ENCODE peak calls at places on chromosomes 4 and X, in nine cellular contexts. D is heart left ventricle, B is A549, Y is tibial nerve, A is adrenal gland, Q is Peyer's patch, Z is esophagus muscularis mucosa, X is ovary, L is endothelial cell of umbilical vein. U is an unnamed sample.

GRCh38 chr4:20326977-20327376 is 75.3 kb downstream of the SLIT2 start:
- DNase-seq in D (no peak), B (no peak), Y (no peak), A (no peak), Q (no peak), Z (no peak), X (no peak), L (no peak), U (no peak)

GRCh38 chrX:84469226-84469625 is 33.0 kb downstream of the HDX start:
- DNase-seq in D (no peak), B (no peak), Y (no peak), A (no peak), Q (no peak), Z (no peak), X (no peak), L (peak; percentile 62), U (no peak)

GRCh38 chr4:121950680-121951569 is 935 bp downstream of the TRPC3 start:
- DNase-seq in D (peak; percentile 18), B (peak; percentile 13), Y (peak; percentile 16), A (no peak), Q (peak; percentile 55), Z (no peak), X (peak; percentile 47), L (peak; percentile 13), U (no peak)

GRCh38 chr4:114019276-114019971 is 40.0 kb upstream of the ARSJ start:
- DNase-seq in D (no peak), B (no peak), Y (no peak), A (no peak), Q (no peak), Z (no peak), X (no peak), L (peak; percentile 56), U (no peak)

GRCh38 chr4:123972031-123972430 is 575.4 kb downstream of the SPRY1 start:
- DNase-seq in D (no peak), B (no peak), Y (no peak), A (no peak), Q (no peak), Z (no peak), X (no peak), L (no peak), U (no peak)

GRCh38 chrX:126165721-126166401 is at the start of gene DCAF12L2:
- DNase-seq in D (no peak), B (peak; percentile 0), Y (no peak), A (peak; percentile 14), Q (no peak), Z (no peak), X (peak; percentile 44), L (no peak), U (no peak)

GRCh38 chr4:104971458-104971857 is 175.2 kb upstream of the TET2 start:
- DNase-seq in D (no peak), B (no peak), Y (no peak), A (no peak), Q (no peak), Z (no peak), X (no peak), L (no peak), U (no peak)

GRCh38 chrX:38304010-38304409 is 23.3 kb downstream of the RPGR start:
- DNase-seq in D (no peak), B (no peak), Y (no peak), A (no peak), Q (no peak), Z (no peak), X (no peak), L (peak; percentile 60), U (no peak)

GRCh38 chrX:109614951-109615350 is 10.0 kb downstream of the KCNE5 start:
- DNase-seq in D (no peak), B (no peak), Y (no peak), A (no peak), Q (no peak), Z (no peak), X (no peak), L (no peak), U (no peak)

GRCh38 chrX:47166126-47166525 is 21.1 kb downstream of the RBM10 start:
- DNase-seq in D (no peak), B (no peak), Y (no peak), A (peak; percentile 4), Q (peak; percentile 23), Z (no peak), X (peak; percentile 1), L (no peak), U (no peak)

GRCh38 chrX:50799531-50799961 is 14.4 kb downstream of the SHROOM4 start:
- DNase-seq in D (peak; percentile 18), B (no peak), Y (no peak), A (no peak), Q (no peak), Z (no peak), X (no peak), L (peak; percentile 79), U (no peak)

GRCh38 chr4:3419836-3420605 is 21.7 kb upstream of the HGFAC start:
- DNase-seq in D (no peak), B (no peak), Y (no peak), A (no peak), Q (no peak), Z (no peak), X (no peak), L (no peak), U (peak; percentile 4)

GRCh38 chrX:53422915-53423268 is 219 bp downstream of the RIBC1 start:
- DNase-seq in D (no peak), B (no peak), Y (no peak), A (no peak), Q (no peak), Z (no peak), X (no peak), L (no peak), U (no peak)

GRCh38 chr4:88533937-88534750 is 10.6 kb upstream of the PYURF start:
- DNase-seq in D (no peak), B (no peak), Y (no peak), A (no peak), Q (no peak), Z (no peak), X (no peak), L (peak; percentile 83), U (no peak)

GRCh38 chrX:120144178-120144844 is 14.1 kb upstream of the RHOXF2 start:
- DNase-seq in D (no peak), B (no peak), Y (peak; percentile 4), A (no peak), Q (no peak), Z (no peak), X (peak; percentile 77), L (no peak), U (no peak)

GRCh38 chr4:10123227-10124101 is 6.9 kb upstream of the WDR1 start:
- DNase-seq in D (peak; percentile 46), B (no peak), Y (no peak), A (no peak), Q (peak; percentile 88), Z (no peak), X (no peak), L (peak; percentile 94), U (no peak)

GRCh38 chrX:39592776-39593175 is 505.0 kb downstream of the BCOR start:
- DNase-seq in D (no peak), B (no peak), Y (no peak), A (no peak), Q (no peak), Z (no peak), X (no peak), L (no peak), U (no peak)

GRCh38 chrX:45767021-45767491 is 566.4 kb upstream of the DIPK2B start:
- DNase-seq in D (no peak), B (no peak), Y (no peak), A (no peak), Q (no peak), Z (no peak), X (no peak), L (peak; percentile 44), U (no peak)

DNA sequence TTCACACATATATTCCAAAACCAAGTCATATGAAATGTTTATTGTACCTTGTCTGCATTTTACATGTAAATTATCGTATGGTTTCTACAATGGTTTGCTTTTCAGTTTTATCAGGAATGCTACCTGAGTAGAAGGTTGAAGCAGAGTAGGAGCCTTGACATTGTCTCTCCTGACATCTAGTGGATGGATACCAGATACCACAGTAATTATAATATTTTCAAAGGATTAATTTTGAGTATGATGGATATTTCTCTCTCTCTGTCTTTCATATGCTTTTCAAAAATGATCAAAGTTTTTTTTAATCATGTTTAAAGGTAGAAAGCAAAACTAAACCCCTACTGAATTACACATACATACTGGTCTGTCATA is 109.4 kb upstream of the KLHL13 start:
- DNase-seq in D (no peak), B (peak; percentile 11), Y (no peak), A (no peak), Q (no peak), Z (no peak), X (no peak), L (peak; percentile 65), U (no peak)
- H3K27ac ChIP-seq in D (no peak overlapping the region), B (no peak overlapping the region), Y (peak overlapping the region; percentile 44), A (no peak overlapping the region), Q (no peak overlapping the region), Z (no peak overlapping the region), X (no peak overlapping the region), L (peak overlapping the region; percentile 86), U (no peak overlapping the region)

DNA sequence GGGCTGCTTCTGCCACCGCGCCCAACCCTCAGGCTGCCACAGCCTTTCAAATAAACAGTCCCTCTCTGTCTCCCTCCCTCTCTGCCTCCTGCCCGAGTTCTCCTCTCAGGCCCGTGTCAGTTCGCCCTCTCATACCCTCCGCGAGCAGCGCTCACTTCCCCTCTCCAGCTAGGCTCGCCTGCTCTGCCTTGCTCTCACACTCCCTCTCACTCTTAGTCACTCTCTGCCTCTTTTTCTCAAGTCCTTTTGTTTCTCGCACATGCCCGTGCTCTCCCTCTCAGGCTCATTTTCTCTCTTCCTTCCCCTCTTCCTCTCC is 3.2 kb downstream of the EFNB1 start:
- DNase-seq in D (peak; percentile 43), B (no peak), Y (no peak), A (peak; percentile 28), Q (peak; percentile 62), Z (no peak), X (peak; percentile 61), L (peak; percentile 70), U (peak; percentile 31)
- TF ChIP-seq POLR2A in D (no peak), B (no peak), Y (no peak), A (no peak), Q (peak; percentile 55), Z (no peak), X (no peak), L (no peak), U (no peak)

GRCh38 chr4:77433102-77433733 is 172.4 kb upstream of the CXCL13 start:
- DNase-seq in D (no peak), B (peak; percentile 21), Y (peak; percentile 7), A (no peak), Q (no peak), Z (no peak), X (no peak), L (peak; percentile 56), U (no peak)
- TF ChIP-seq CTCF in D (peak; percentile 56), B (peak; percentile 50), Y (peak; percentile 40), A (peak; percentile 54), Q (peak; percentile 79), Z (peak; percentile 43), X (peak; percentile 11), L (no peak), U (peak; percentile 50)

DNA sequence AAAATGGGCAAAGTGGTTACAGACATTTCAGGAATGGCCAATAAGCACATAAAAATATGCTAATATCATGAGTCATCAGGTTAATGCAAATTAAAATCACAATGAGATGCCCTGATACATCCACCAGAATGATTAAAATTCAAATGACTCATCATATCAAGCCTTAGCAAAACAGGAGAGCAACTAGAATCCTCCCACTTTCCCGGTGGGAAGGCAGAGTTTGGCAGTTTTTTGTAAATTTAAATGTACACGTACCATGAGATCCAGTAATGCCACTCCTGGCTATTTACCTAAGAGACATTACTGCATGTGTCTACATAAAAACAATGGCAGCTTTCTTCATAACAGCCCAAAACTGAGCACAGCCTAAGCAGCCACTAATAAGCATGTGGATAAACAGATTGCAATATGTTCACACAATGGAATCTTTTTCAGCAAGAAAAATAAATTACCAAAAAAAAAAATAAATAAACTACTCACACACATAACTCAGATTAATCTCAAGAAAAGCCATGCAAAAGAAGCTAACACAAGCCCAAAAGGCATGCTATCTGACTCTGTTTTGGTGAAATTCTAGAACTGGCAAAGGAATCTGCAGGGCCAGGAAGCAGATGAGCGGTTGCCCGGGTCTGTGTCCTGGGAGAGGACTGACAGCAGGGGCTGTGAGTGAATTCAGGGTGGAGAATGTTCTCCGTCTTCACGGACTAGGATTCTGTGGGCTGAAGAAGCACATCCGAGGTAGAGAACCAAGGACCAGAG is 48.8 kb downstream of the AFAP1 start:
- DNase-seq in D (no peak), B (no peak), Y (no peak), A (no peak), Q (no peak), Z (no peak), X (no peak), L (peak; percentile 88), U (no peak)
- H3K27ac ChIP-seq in D (no peak overlapping the region), B (peak overlapping the region; percentile 60), Y (peak overlapping the region; percentile 53), A (no peak overlapping the region), Q (no peak overlapping the region), Z (peak overlapping the region; percentile 71), X (no peak overlapping the region), L (peak overlapping the region; percentile 57), U (no peak overlapping the region)